ENCODE peak calls at places on chromosomes 4 and X, in nine cellular contexts. K is AML-193, B is EH, I is amniotic stem cell, E is NCI-H2081, V is foreskin keratinocyte, H is activated T-cell treated with anti-CD3 and anti-CD28 coated beads for 24 hours, Z is iris pigment epithelial cell, X is mammary epithelial cell. T is an unnamed sample.

GRCh38 chrX:21305799-21306336 is 68.3 kb upstream of the CNKSR2 start:
- DNase-seq in K (no peak), B (no peak), I (no peak), E (no peak), V (no peak), H (no peak), Z (no peak), X (no peak), T (no peak)

GRCh38 chr4:175469519-175469918 is 342.5 kb downstream of the GPM6A start:
- DNase-seq in K (no peak), B (peak), I (peak), E (no peak), V (peak), H (no peak), Z (peak), X (peak), T (no peak)

GRCh38 chr4:47623916-47624554 is 139.0 kb downstream of the ATP10D start:
- DNase-seq in K (no peak), B (peak), I (peak), E (no peak), V (peak), H (no peak), Z (peak), X (peak), T (no peak)

GRCh38 chr4:25861951-25862410 is 807 bp downstream of the SEL1L3 start:
- DNase-seq in K (no peak), B (peak), I (no peak), E (no peak), V (peak), H (no peak), Z (peak), X (no peak), T (peak)

GRCh38 chr4:114807759-114808404 is 209.3 kb downstream of the UGT8 start:
- DNase-seq in K (no peak), B (peak), I (no peak), E (no peak), V (no peak), H (peak), Z (no peak), X (peak), T (peak)

GRCh38 chr4:103111598-103111997 is 12.0 kb upstream of the BDH2 start:
- DNase-seq in K (no peak), B (no peak), I (no peak), E (no peak), V (no peak), H (no peak), Z (no peak), X (no peak), T (no peak)

GRCh38 chrX:116436358-116436816 is at the start of gene SLC6A14:
- DNase-seq in K (no peak), B (no peak), I (no peak), E (no peak), V (peak), H (no peak), Z (no peak), X (no peak), T (peak)

GRCh38 chr4:177001271-177002175 is 208.8 kb upstream of the VEGFC start:
- DNase-seq in K (no peak), B (peak), I (no peak), E (no peak), V (peak), H (no peak), Z (peak), X (peak), T (no peak)

GRCh38 chr4:168304744-168305459 is 13.7 kb downstream of the DDX60 start:
- DNase-seq in K (no peak), B (peak), I (peak), E (peak), V (peak), H (no peak), Z (peak), X (peak), T (no peak)

GRCh38 chr4:187480146-187481145 is 515.1 kb upstream of the ZFP42 start:
- DNase-seq in K (no peak), B (peak), I (no peak), E (no peak), V (no peak), H (no peak), Z (peak), X (peak), T (no peak)

GRCh38 chrX:49725401-49725800 is 29.6 kb upstream of the PAGE1 start:
- DNase-seq in K (no peak), B (no peak), I (no peak), E (no peak), V (no peak), H (no peak), Z (no peak), X (no peak), T (no peak)

GRCh38 chr4:144666539-144667175 is 20.7 kb downstream of the HHIP start:
- DNase-seq in K (no peak), B (peak), I (no peak), E (no peak), V (peak), H (no peak), Z (peak), X (peak), T (no peak)

GRCh38 chr4:177033130-177033529 is 240.4 kb upstream of the VEGFC start:
- DNase-seq in K (no peak), B (no peak), I (no peak), E (no peak), V (no peak), H (no peak), Z (peak), X (no peak), T (no peak)

GRCh38 chr4:108166441-108167315 is 2.1 kb downstream of the LEF1 start:
- DNase-seq in K (no peak), B (no peak), I (no peak), E (no peak), V (no peak), H (peak), Z (no peak), X (no peak), T (peak)

GRCh38 chrX:120517936-120518335 is 42.8 kb downstream of the CUL4B start:
- DNase-seq in K (no peak), B (peak), I (peak), E (no peak), V (peak), H (no peak), Z (peak), X (peak), T (no peak)

GRCh38 chr4:15077969-15078368 is 75.7 kb downstream of the CPEB2 start:
- DNase-seq in K (peak), B (peak), I (no peak), E (no peak), V (no peak), H (no peak), Z (peak), X (peak), T (no peak)

GRCh38 chr4:79913581-79913980 is 159.4 kb downstream of the ANTXR2 start:
- DNase-seq in K (peak), B (peak), I (no peak), E (no peak), V (no peak), H (no peak), Z (peak), X (peak), T (no peak)

GRCh38 chr4:176443646-176444409 is 124.1 kb downstream of the SPCS3 start:
- DNase-seq in K (no peak), B (peak), I (no peak), E (no peak), V (peak), H (no peak), Z (peak), X (peak), T (no peak)

T was measured in body of pancreas.